ENCODE peak calls at places on chromosomes 4 and X, in ten cellular contexts. R is right lobe of liver, X is H54, J is suprapubic skin, V is lower leg skin, A is GM12892, I is A549, Y is breast epithelium, E is HepG2, D is tibial nerve. K is an unnamed sample.
A peak's percentile ranks its signal among the peaks of the same experiment; 100 is the strongest.

GRCh38 chrX:14266702-14267101 is 237.0 kb upstream of the GEMIN8 start:
- DNase-seq in R (no peak), X (no peak), J (no peak), V (no peak), A (no peak), I (no peak), Y (no peak), E (no peak), D (no peak), K (no peak)

GRCh38 chr4:111934294-111934693 is 211.0 kb upstream of the FAM241A start:
- DNase-seq in R (no peak), X (no peak), J (no peak), V (no peak), A (no peak), I (no peak), Y (no peak), E (no peak), D (no peak), K (no peak)

GRCh38 chr4:15936495-15936894 is 2.0 kb downstream of the FGFBP1 start:
- DNase-seq in R (no peak), X (no peak), J (peak; percentile 58), V (peak; percentile 45), A (no peak), I (no peak), Y (no peak), E (no peak), D (no peak), K (no peak)

GRCh38 chrX:101462892-101463291 is 22.4 kb upstream of the ARMCX4 start:
- DNase-seq in R (no peak), X (no peak), J (no peak), V (no peak), A (no peak), I (peak; percentile 21), Y (no peak), E (peak; percentile 10), D (no peak), K (peak; percentile 10)

GRCh38 chr4:7938513-7939376 is 916 bp downstream of the AFAP1 start:
- DNase-seq in R (no peak), X (no peak), J (no peak), V (no peak), A (no peak), I (peak; percentile 21), Y (peak; percentile 52), E (no peak), D (peak; percentile 17), K (no peak)

GRCh38 chrX:386768-387575 is at the start of gene PPP2R3B:
- DNase-seq in R (peak; percentile 100), X (peak; percentile 98), J (peak; percentile 99), V (peak; percentile 97), A (peak; percentile 99), I (peak; percentile 99), Y (peak; percentile 99), E (peak; percentile 93), D (peak; percentile 89), K (no peak)

GRCh38 chr4:16844796-16845586 is 53.5 kb downstream of the LDB2 start:
- DNase-seq in R (no peak), X (no peak), J (no peak), V (no peak), A (no peak), I (no peak), Y (no peak), E (peak; percentile 32), D (no peak), K (no peak)

GRCh38 chrX:44432641-44433040 is 89.2 kb upstream of the EFHC2 start:
- DNase-seq in R (no peak), X (no peak), J (no peak), V (no peak), A (no peak), I (no peak), Y (no peak), E (no peak), D (no peak), K (peak; percentile 2)

DNA sequence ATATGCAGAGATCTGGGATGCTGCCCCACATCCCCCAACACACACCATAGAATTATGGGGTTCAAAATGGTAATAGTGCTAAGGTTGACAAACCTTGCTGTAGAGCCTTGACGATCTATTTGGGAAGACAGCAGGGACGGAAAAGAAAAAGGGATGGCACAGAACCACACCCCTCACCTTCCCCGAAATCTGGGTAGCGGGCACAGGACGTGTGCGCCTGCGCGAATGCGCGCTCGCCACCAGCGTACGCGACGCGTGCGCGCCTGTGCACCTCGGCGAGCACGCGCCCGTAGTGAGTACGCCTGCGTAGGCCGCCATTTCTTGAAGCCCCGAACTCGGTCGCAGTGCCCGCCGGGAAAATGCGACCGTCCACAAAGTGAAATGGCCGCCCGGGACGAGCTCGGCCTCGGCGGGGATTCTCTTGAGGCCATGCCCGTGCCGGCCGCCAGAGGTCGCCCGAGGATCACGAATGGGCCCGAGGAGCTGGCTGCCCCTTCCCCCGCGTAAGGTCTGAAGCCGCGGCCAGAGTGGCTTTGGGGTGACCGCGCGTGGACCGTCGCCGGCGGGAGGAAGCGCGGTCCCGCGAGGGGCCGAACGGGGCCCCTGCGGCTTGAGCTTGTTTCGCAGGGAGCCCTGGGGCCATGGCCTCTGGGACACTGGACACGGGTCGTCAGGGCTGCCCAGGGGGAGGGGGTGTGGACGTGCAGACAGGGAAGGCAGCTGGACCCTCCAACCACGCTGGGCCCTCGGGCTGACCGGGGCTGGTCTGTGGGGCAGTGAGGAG is 43.7 kb downstream of the ZNF185 start:
- DNase-seq in R (peak; percentile 92), X (peak; percentile 79), J (peak; percentile 93), V (peak; percentile 84), A (peak; percentile 88), I (peak; percentile 94), Y (peak; percentile 88), E (peak; percentile 63), D (peak; percentile 82), K (peak; percentile 93)
- TF ChIP-seq POLR2A in R (no peak), X (peak; percentile 61), J (no peak), V (no peak), A (peak; percentile 71), I (peak; percentile 57), Y (no peak), E (no peak), D (no peak), K (no peak)

GRCh38 chr4:40307627-40308497 is 27.3 kb upstream of the CHRNA9 start:
- DNase-seq in R (no peak), X (no peak), J (no peak), V (peak; percentile 27), A (no peak), I (no peak), Y (no peak), E (no peak), D (peak; percentile 20), K (no peak)

GRCh38 chr4:40310225-40310624 is 24.9 kb upstream of the CHRNA9 start:
- DNase-seq in R (no peak), X (no peak), J (no peak), V (no peak), A (no peak), I (no peak), Y (no peak), E (no peak), D (no peak), K (no peak)

GRCh38 chr4:40306991-40307390 is 28.1 kb upstream of the CHRNA9 start:
- DNase-seq in R (no peak), X (no peak), J (no peak), V (no peak), A (no peak), I (no peak), Y (no peak), E (no peak), D (no peak), K (no peak)

GRCh38 chr4:40308528-40309122 is 26.5 kb upstream of the CHRNA9 start:
- DNase-seq in R (no peak), X (no peak), J (no peak), V (no peak), A (no peak), I (no peak), Y (no peak), E (no peak), D (no peak), K (no peak)

DNA sequence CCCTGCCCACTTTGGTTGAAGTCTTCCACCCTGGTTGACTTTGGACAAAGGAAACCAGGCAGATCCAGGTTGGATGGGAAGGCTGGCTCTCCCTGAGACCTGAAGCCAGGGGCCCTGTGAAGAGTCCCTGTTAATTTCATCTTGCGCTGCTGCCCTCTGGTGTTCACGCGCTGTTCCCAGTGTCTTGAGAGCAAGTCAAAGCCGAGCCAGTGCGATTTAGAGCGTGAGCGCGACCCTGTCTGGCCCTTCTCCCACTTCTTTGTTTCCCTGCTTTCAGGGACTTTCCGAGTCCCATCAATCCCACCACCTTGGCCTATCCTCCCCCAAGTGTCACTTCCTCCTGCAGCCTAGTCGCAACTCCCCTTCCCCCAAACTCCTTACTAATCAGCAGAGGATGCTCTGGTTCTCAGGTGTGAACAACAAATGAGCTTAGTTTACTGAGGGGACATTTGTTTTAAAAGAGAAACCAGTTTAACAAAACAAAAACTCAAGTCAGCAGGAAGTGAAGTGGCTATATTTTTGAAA is 25.8 kb upstream of the CHRNA9 start:
- DNase-seq in R (peak; percentile 85), X (no peak), J (peak; percentile 91), V (peak; percentile 82), A (no peak), I (peak; percentile 87), Y (peak; percentile 92), E (peak; percentile 64), D (peak; percentile 98), K (no peak)
- TF ChIP-seq POLR2A in R (no peak), X (no peak), J (no peak), V (no peak), A (no peak), I (no peak), Y (no peak), E (no peak), D (no peak), K (no peak)

DNA sequence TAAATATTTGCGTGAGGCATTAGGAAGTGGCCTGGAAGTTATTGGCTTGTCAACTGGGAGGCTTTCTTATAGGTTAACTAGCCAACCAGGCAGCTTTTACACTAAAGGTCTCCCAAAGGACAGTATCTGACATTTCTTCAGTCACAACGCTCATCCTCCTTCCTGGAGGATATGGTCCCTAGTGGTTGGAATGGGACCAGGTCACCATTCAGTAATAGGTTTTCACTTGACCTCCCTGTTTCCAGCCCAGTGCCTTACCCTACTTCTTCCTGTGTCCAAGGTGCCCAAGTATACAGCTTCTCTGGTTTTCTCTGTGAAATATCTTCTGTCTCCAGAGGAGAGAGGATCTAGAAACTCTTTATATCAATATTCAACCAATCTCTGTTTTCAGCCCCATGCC is 38.5 kb downstream of the RPS6KA3 start:
- DNase-seq in R (no peak), X (no peak), J (no peak), V (no peak), A (no peak), I (no peak), Y (no peak), E (no peak), D (no peak), K (no peak)
- TF ChIP-seq POLR2A in R (no peak), X (no peak), J (no peak), V (no peak), A (no peak), I (no peak), Y (no peak), E (no peak), D (no peak), K (no peak)

DNA sequence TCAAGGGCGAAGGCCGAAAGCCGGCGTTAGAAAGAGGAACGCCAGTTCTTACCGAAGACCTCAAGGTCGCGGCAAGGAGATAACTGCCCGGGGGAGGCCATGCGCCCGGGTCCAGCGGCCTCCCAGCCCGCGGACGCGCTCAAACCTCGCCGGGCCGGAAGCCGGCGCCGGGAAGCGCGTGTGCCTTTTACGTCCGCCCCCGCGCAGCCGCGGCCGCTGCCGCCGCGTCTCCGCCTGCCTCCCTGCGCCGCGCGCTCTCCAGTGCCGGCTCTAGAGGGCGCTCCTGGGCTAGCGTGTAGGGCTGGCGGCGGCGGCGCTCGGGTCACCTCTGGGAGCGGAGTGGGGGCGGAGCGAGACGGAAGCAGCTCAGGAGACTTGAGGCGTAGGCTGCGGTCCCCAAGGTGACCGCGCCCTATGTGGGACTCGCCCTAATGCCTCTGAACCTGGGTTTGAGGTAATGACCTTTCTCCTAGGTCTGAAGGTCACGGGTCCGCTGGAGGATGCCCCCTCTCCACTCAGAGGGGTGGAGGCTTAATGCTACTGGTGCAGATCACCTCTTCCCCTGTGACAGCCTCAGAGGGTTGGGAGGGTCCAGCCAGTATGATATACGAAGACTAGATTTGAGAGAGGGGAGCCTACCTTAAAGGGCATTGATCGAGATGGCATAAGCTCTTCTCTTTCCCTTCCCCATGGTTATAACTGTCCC is 839 bp downstream of the SLC25A5 start:
- DNase-seq in R (peak; percentile 89), X (peak; percentile 51), J (peak; percentile 85), V (peak; percentile 78), A (peak; percentile 53), I (peak; percentile 84), Y (peak; percentile 82), E (peak; percentile 45), D (peak; percentile 82), K (peak; percentile 90)
- TF ChIP-seq POLR2A in R (no peak), X (peak; percentile 34), J (no peak), V (no peak), A (peak; percentile 25), I (peak; percentile 42), Y (no peak), E (no peak), D (no peak), K (peak; percentile 59)

K was measured in erythroblast.